ENCODE peak calls at places on chromosomes 7 and 10, in seven cellular contexts. C is GM04504; U is astrocyte of the spinal cord; K is activated naive CD4-positive, alpha-beta T cell treated with anti-CD3 and anti-CD28 coated beads for 36 hours; S is omental fat pad; H is activated T-helper 1 cell treated with anti-CD3 and anti-CD28 coated beads, Interleukin-12 subunit alpha, Interleukin-12 subunit beta, Interleukin-2, Interleukin-4 antibody, amounts not matched to agents 30 ng/mL and 10 ng/mL and 1 ng/mL, durations not matched to agents 14 hours and 24 hours and 36 hours; Z is GM19239. R is an unnamed sample.

GRCh38 chr7:1670894-1671875 is 1.1 kb downstream of the ELFN1 start:
- DNase-seq in H (no peak), K (no peak), S (peak; percentile 7), C (no peak), Z (no peak), U (no peak), R (no peak)

GRCh38 chr7:24572421-24573007 is 738 bp upstream of the PALS2 start:
- DNase-seq in C (peak; percentile 24), S (peak; percentile 31), U (peak; percentile 53), H (peak; percentile 11), K (peak; percentile 57), Z (no peak), R (no peak)

GRCh38 chr10:26729395-26729794 is 31.9 kb downstream of the PDSS1 start:
- DNase-seq in U (no peak), K (no peak), Z (no peak), H (no peak), C (no peak), S (no peak), R (no peak)

GRCh38 chr7:150955519-150956394 is 22.4 kb downstream of the KCNH2 start:
- DNase-seq in H (no peak), C (no peak), Z (no peak), K (no peak), S (no peak), U (no peak), R (no peak)

GRCh38 chr10:89637108-89637507 is 7.9 kb downstream of the PANK1 start:
- DNase-seq in Z (no peak), C (no peak), S (no peak), U (no peak), K (no peak), H (no peak), R (no peak)

GRCh38 chr7:27647052-27647451 is 15.6 kb downstream of the HIBADH start:
- DNase-seq in S (no peak), H (no peak), U (peak; percentile 62), K (no peak), Z (no peak), C (no peak), R (peak; percentile 41)

GRCh38 chr10:77629775-77630565 is 7.6 kb downstream of the KCNMA1 start:
- DNase-seq in C (no peak), U (peak; percentile 42), K (no peak), S (no peak), H (no peak), Z (no peak), R (no peak)

GRCh38 chr10:49844775-49845561 is 82.8 kb upstream of the OGDHL start:
- DNase-seq in S (no peak), U (peak; percentile 59), H (no peak), C (peak; percentile 15), K (no peak), Z (no peak), R (no peak)

GRCh38 chr10:32332299-32332750 is 14.6 kb downstream of the EPC1 start:
- DNase-seq in K (peak; percentile 89), H (peak; percentile 71), Z (no peak), C (no peak), U (no peak), S (no peak), R (no peak)

GRCh38 chr10:131253931-131254865 is 57.3 kb downstream of the TCERG1L start:
- DNase-seq in S (no peak), Z (no peak), K (no peak), H (no peak), U (no peak), C (no peak), R (no peak)

GRCh38 chr7:65980478-65981250 is 1.3 kb downstream of the GUSB start:
- DNase-seq in S (no peak), U (no peak), Z (peak; percentile 76), K (peak; percentile 73), H (peak; percentile 59), C (no peak), R (no peak)

GRCh38 chr7:100483101-100483727 is 513 bp upstream of the NYAP1 start:
- DNase-seq in K (peak; percentile 75), S (no peak), U (peak; percentile 20), H (peak; percentile 71), C (no peak), Z (peak; percentile 84), R (no peak)

GRCh38 chr10:13390604-13391522 is 42.8 kb upstream of the SEPHS1 start:
- DNase-seq in H (no peak), C (no peak), S (no peak), K (no peak), U (no peak), Z (no peak), R (no peak)

GRCh38 chr10:128150045-128150493 is 23.8 kb upstream of the MKI67 start:
- DNase-seq in K (peak; percentile 77), H (peak; percentile 77), Z (peak; percentile 97), S (no peak), C (no peak), U (peak; percentile 41), R (peak; percentile 4)

GRCh38 chr7:85125679-85126078 is 61.2 kb downstream of the SEMA3D start:
- DNase-seq in U (no peak), K (no peak), Z (no peak), S (no peak), C (peak; percentile 40), H (no peak), R (peak; percentile 46)

GRCh38 chr7:155975490-155975889 is 163.2 kb upstream of the SHH start:
- DNase-seq in H (no peak), Z (no peak), U (no peak), K (no peak), C (no peak), S (no peak), R (no peak)

GRCh38 chr7:99953649-99954048 is 22.2 kb downstream of the AZGP1 start:
- DNase-seq in H (no peak), Z (no peak), K (peak; percentile 41), C (peak; percentile 56), S (no peak), U (no peak), R (peak; percentile 29)

GRCh38 chr7:149081914-149082313 is 8.6 kb downstream of the ZNF786 start:
- DNase-seq in U (no peak), H (no peak), K (no peak), C (no peak), Z (no peak), S (no peak), R (no peak)

GRCh38 chr7:74655785-74656420 is 1.6 kb upstream of the GTF2I start:
- DNase-seq in Z (no peak), K (no peak), S (no peak), H (no peak), U (peak; percentile 37), C (no peak), R (no peak)

GRCh38 chr7:11742496-11742895 is 89.5 kb downstream of the THSD7A start:
- DNase-seq in Z (no peak), U (peak; percentile 26), C (no peak), H (no peak), S (no peak), K (no peak), R (no peak)

GRCh38 chr7:98509836-98510235 is 107.2 kb upstream of the NPTX2 start:
- DNase-seq in K (no peak), U (no peak), S (no peak), C (no peak), H (no peak), Z (no peak), R (no peak)

GRCh38 chr10:110162749-110163148 is 44.7 kb upstream of the MXI1 start:
- DNase-seq in U (no peak), K (no peak), C (no peak), S (no peak), Z (no peak), H (no peak), R (no peak)

GRCh38 chr10:118950190-118950658 is 79.3 kb upstream of the NANOS1 start:
- DNase-seq in H (no peak), K (no peak), C (no peak), S (no peak), Z (no peak), U (peak; percentile 18), R (no peak)

GRCh38 chr10:50990568-50991495 is 83.5 kb upstream of the PRKG1 start:
- DNase-seq in H (no peak), C (peak; percentile 68), S (no peak), K (peak; percentile 6), U (peak; percentile 73), Z (no peak), R (peak; percentile 85)

GRCh38 chr10:94006591-94007550 is 13.1 kb downstream of the PLCE1 start:
- DNase-seq in H (no peak), U (peak; percentile 94), Z (no peak), S (no peak), C (no peak), K (no peak), R (peak; percentile 87)

GRCh38 chr10:126135939-126136595 is 239.7 kb downstream of the FANK1 start:
- DNase-seq in S (no peak), U (no peak), K (no peak), H (no peak), Z (no peak), C (no peak), R (no peak)

GRCh38 chr7:92206672-92207071 is 27.7 kb upstream of the LRRD1 start:
- DNase-seq in C (no peak), Z (no peak), H (no peak), K (no peak), U (no peak), S (no peak), R (no peak)

GRCh38 chr10:77770081-77770867 is 132.7 kb upstream of the KCNMA1 start:
- DNase-seq in U (no peak), C (no peak), K (no peak), Z (no peak), S (no peak), H (no peak), R (no peak)

GRCh38 chr7:22549667-22550513 is 49.9 kb upstream of the STEAP1B start:
- DNase-seq in Z (no peak), U (peak; percentile 17), S (peak; percentile 62), C (no peak), H (no peak), K (peak; percentile 60), R (no peak)

GRCh38 chr7:45703911-45704682 is 129.9 kb downstream of the ADCY1 start:
- DNase-seq in S (no peak), U (no peak), H (no peak), Z (no peak), C (no peak), K (no peak), R (no peak)

GRCh38 chr10:110843031-110843430 is 28.7 kb upstream of the PDCD4 start:
- DNase-seq in K (peak; percentile 77), U (no peak), S (no peak), Z (peak; percentile 69), C (no peak), H (peak; percentile 66), R (no peak)

GRCh38 chr10:36624551-36625100 is 500.8 kb upstream of the ANKRD30A start:
- DNase-seq in K (no peak), S (no peak), Z (no peak), C (no peak), H (no peak), U (no peak), R (no peak)

GRCh38 chr7:109094-109493 is 83.3 kb upstream of the FAM20C start:
- DNase-seq in H (no peak), U (no peak), S (no peak), C (no peak), Z (no peak), K (no peak), R (no peak)

GRCh38 chr10:17022399-17022798 is 107.2 kb downstream of the CUBN start:
- DNase-seq in K (no peak), C (no peak), U (peak; percentile 60), Z (no peak), S (no peak), H (no peak), R (no peak)

GRCh38 chr7:149827089-149827981 is 10.8 kb upstream of the ZNF862 start:
- DNase-seq in K (no peak), H (no peak), S (no peak), Z (no peak), U (no peak), C (no peak), R (no peak)

GRCh38 chr7:97002555-97003261 is 2.6 kb upstream of the DLX6 start:
- DNase-seq in Z (no peak), S (no peak), H (no peak), U (no peak), K (no peak), C (no peak), R (no peak)

GRCh38 chr7:114653391-114654088 is 238.9 kb downstream of the FOXP2 start:
- DNase-seq in U (peak; percentile 25), Z (no peak), S (no peak), K (no peak), H (no peak), C (no peak), R (no peak)

GRCh38 chr10:90042075-90042474 is 340.7 kb downstream of the KIF20B start:
- DNase-seq in U (no peak), H (no peak), K (no peak), C (no peak), S (no peak), Z (no peak), R (no peak)

R was measured in AG09309.